ENCODE peak calls at places on chromosomes 11 and 22, in four cellular contexts. S is H1, C is cardiac fibroblast, P is mesothelial cell of epicardium. I is an unnamed sample.

GRCh38 chr11:78731008-78731407 is 156.3 kb upstream of the NARS2 start:
- DNase-seq in S (no peak), C (peak; percentile 32), P (no peak), I (no peak)

GRCh38 chr11:109914809-109915653 is 178.2 kb upstream of the ZC3H12C start:
- DNase-seq in S (no peak), C (peak; percentile 3), P (no peak), I (no peak)

GRCh38 chr22:38027487-38027886 is 29.7 kb upstream of the PICK1 start:
- DNase-seq in S (no peak), C (no peak), P (no peak), I (no peak)

GRCh38 chr11:5591613-5592012 is 4.8 kb upstream of the TRIM6 start:
- DNase-seq in S (no peak), C (no peak), P (no peak), I (no peak)

GRCh38 chr22:48740731-48741405 is 1086.8 kb downstream of the BRD1 start:
- DNase-seq in S (peak; percentile 24), C (no peak), P (peak; percentile 36), I (no peak)

GRCh38 chr11:125429174-125429707 is 66.8 kb downstream of the FEZ1 start:
- DNase-seq in S (peak; percentile 90), C (peak; percentile 71), P (peak; percentile 71), I (peak; percentile 62)

GRCh38 chr11:103338621-103339484 is 229.6 kb downstream of the DYNC2H1 start:
- DNase-seq in S (peak; percentile 50), C (peak; percentile 46), P (no peak), I (no peak)

GRCh38 chr11:119065369-119065768 is 2.2 kb upstream of the VPS11 start:
- DNase-seq in S (no peak), C (peak; percentile 50), P (no peak), I (no peak)

GRCh38 chr11:94813436-94813720 is 45.2 kb downstream of the AMOTL1 start:
- DNase-seq in S (no peak), C (no peak), P (no peak), I (no peak)
- TF ChIP-seq CTCF in S (no peak), C (no peak), P (no peak), I (no peak)

DNA sequence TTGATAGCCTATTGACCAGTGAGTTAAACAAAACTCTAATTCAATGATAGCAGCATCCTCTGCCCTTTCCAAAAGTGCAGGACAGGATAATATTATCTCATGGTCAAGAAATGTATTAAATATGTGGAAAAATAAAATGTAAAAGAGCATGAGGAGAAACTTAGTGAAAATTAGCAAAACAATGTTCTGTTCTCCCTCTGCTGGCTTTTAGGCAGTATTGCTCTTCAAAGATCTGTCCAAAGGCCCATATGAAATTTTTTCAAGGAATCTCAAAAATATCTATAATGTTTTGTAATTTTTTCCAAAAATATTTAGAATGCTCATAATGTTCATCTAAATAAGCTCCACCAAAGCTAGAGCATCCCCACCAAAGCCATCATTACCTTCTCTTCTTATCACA is 8.3 kb upstream of the ARL14EP start:
- DNase-seq in S (no peak), C (peak; percentile 30), P (no peak), I (no peak)
- TF ChIP-seq CTCF in S (peak; percentile 14), C (peak; percentile 58), P (peak; percentile 69), I (peak; percentile 69)

GRCh38 chr22:35155403-35156025 is 89.6 kb downstream of the ISX start:
- DNase-seq in S (no peak), C (no peak), P (no peak), I (no peak)
- TF ChIP-seq CTCF in S (peak; percentile 72), C (no peak), P (no peak), I (no peak)

GRCh38 chr11:34419158-34419557 is 19.6 kb upstream of the CAT start:
- DNase-seq in S (no peak), C (no peak), P (no peak), I (no peak)
- TF ChIP-seq CTCF in S (no peak), C (no peak), P (no peak), I (no peak)

GRCh38 chr22:20803696-20804324 is 29.9 kb downstream of the SERPIND1 start:
- DNase-seq in S (peak; percentile 71), C (peak; percentile 52), P (peak; percentile 48), I (peak; percentile 27)
- TF ChIP-seq CTCF in S (peak; percentile 80), C (peak; percentile 65), P (no peak), I (peak; percentile 59)

DNA sequence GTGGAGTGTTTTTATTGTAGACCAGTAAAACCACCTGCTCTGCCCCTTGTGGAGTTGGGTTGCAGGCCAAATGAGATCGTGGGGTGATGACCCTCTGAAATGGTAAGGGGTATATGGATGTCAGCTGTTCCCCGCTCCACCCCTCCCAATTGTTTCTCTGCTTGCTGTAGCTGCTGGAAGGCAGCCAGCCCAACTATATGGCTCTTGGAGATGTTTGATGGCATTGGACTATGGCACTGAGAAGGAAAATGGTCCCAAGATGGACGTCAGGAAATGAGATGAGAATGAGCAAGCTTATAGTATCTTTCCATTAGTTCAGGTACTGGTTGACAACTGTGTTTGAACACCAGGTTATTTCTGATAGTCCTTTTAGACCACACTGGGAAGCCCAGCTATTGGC is 94.8 kb upstream of the SORL1-AS1 start:
- DNase-seq in S (no peak), C (no peak), P (no peak), I (no peak)
- TF ChIP-seq CTCF in S (no peak), C (no peak), P (no peak), I (no peak)

GRCh38 chr11:76889414-76889975 is 28.8 kb downstream of the ACER3 start:
- DNase-seq in S (no peak), C (no peak), P (no peak), I (no peak)

GRCh38 chr11:76880956-76881355 is 20.2 kb downstream of the ACER3 start:
- DNase-seq in S (no peak), C (no peak), P (no peak), I (no peak)

GRCh38 chr11:76888989-76889388 is 28.3 kb downstream of the ACER3 start:
- DNase-seq in S (no peak), C (peak; percentile 15), P (no peak), I (no peak)

GRCh38 chr11:76880314-76880713 is 19.6 kb downstream of the ACER3 start:
- DNase-seq in S (no peak), C (no peak), P (no peak), I (no peak)

DNA sequence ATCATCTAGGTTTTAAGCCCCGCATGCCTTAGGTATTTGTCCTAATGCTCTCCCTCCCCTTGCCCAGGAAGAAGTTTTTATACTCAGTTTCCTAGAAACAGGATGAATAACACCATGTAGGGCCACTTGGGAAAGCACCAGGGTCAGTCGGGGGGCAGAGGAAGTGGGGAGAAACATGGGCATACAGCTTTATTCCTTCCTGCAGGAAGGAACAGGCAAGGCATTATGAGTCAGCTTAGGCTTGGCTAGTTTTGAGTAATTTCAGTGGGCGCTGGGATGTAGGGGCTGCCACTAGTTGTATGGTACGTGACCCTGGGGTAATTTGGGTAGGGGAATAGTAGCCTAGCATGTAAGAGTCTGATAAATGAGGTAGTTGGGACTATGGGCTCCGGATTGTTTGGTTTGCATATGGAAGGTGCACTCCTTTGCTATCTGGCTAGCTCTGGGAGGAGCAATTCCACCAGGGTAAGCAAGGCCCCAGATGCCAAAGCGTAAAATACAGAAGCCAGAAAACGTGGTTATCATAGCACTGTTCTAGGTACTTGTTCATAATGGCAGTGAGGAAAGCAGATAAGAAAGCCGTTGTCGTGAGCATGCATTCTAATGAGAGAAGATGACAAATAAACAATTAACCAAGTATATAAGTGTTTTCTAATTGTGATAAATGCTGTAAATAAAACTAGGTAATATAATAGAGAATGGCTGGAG is 24.8 kb downstream of the ACER3 start:
- DNase-seq in S (no peak), C (peak; percentile 77), P (no peak), I (no peak)
- TF ChIP-seq CTCF in S (no peak), C (no peak), P (no peak), I (no peak)